ENCODE peak calls at places on chromosomes 4 and X, in six cellular contexts. One of them, this sample, is unnamed.

GRCh38 chrX:154738013-154738738 is 12.7 kb downstream of the GAB3 start:
- DNase-seq in lower leg skin: no peak
- DNase-seq in cardiac septum: no peak
- DNase-seq in activated naive CD8-positive, alpha-beta T cell treated with anti-CD3 and anti-CD28 coated beads, Interleukin-2, amount 50 U/mL, for 24 hours: no peak
- DNase-seq in T-helper 9 cell: no peak
- DNase-seq in CD4-positive, CD25-positive, alpha-beta regulatory T cell: peak
- DNase-seq in this sample: no peak

GRCh38 chrX:126824596-126824995 is 5.1 kb downstream of the PRR32 start:
- DNase-seq in lower leg skin: no peak
- DNase-seq in cardiac septum: no peak
- DNase-seq in activated naive CD8-positive, alpha-beta T cell treated with anti-CD3 and anti-CD28 coated beads, Interleukin-2, amount 50 U/mL, for 24 hours: no peak
- DNase-seq in T-helper 9 cell: no peak
- DNase-seq in CD4-positive, CD25-positive, alpha-beta regulatory T cell: no peak
- DNase-seq in this sample: no peak

GRCh38 chr4:37977471-37978452 is 17.6 kb downstream of the PTTG2 start:
- DNase-seq in lower leg skin: peak
- DNase-seq in cardiac septum: peak
- DNase-seq in activated naive CD8-positive, alpha-beta T cell treated with anti-CD3 and anti-CD28 coated beads, Interleukin-2, amount 50 U/mL, for 24 hours: peak
- DNase-seq in T-helper 9 cell: peak
- DNase-seq in CD4-positive, CD25-positive, alpha-beta regulatory T cell: peak
- DNase-seq in this sample: peak

GRCh38 chrX:97740044-97740443 is 856.3 kb downstream of the RPA4 start:
- DNase-seq in lower leg skin: no peak
- DNase-seq in cardiac septum: no peak
- DNase-seq in activated naive CD8-positive, alpha-beta T cell treated with anti-CD3 and anti-CD28 coated beads, Interleukin-2, amount 50 U/mL, for 24 hours: no peak
- DNase-seq in T-helper 9 cell: no peak
- DNase-seq in CD4-positive, CD25-positive, alpha-beta regulatory T cell: no peak
- DNase-seq in this sample: no peak

GRCh38 chrX:151359931-151360871 is 36.8 kb upstream of the VMA21 start:
- DNase-seq in lower leg skin: no peak
- DNase-seq in cardiac septum: no peak
- DNase-seq in activated naive CD8-positive, alpha-beta T cell treated with anti-CD3 and anti-CD28 coated beads, Interleukin-2, amount 50 U/mL, for 24 hours: peak
- DNase-seq in T-helper 9 cell: peak
- DNase-seq in CD4-positive, CD25-positive, alpha-beta regulatory T cell: peak
- DNase-seq in this sample: no peak

GRCh38 chrX:30735839-30736238 is 82.6 kb downstream of the GK start:
- DNase-seq in lower leg skin: no peak
- DNase-seq in cardiac septum: no peak
- DNase-seq in activated naive CD8-positive, alpha-beta T cell treated with anti-CD3 and anti-CD28 coated beads, Interleukin-2, amount 50 U/mL, for 24 hours: peak
- DNase-seq in T-helper 9 cell: peak
- DNase-seq in CD4-positive, CD25-positive, alpha-beta regulatory T cell: peak
- DNase-seq in this sample: peak

GRCh38 chrX:72630185-72630584 is 57.5 kb upstream of the HDAC8 start:
- DNase-seq in lower leg skin: no peak
- DNase-seq in cardiac septum: no peak
- DNase-seq in activated naive CD8-positive, alpha-beta T cell treated with anti-CD3 and anti-CD28 coated beads, Interleukin-2, amount 50 U/mL, for 24 hours: no peak
- DNase-seq in T-helper 9 cell: no peak
- DNase-seq in CD4-positive, CD25-positive, alpha-beta regulatory T cell: no peak
- DNase-seq in this sample: no peak

GRCh38 chr4:56197387-56197786 is 189.9 kb downstream of the AASDH start:
- DNase-seq in lower leg skin: no peak
- DNase-seq in cardiac septum: no peak
- DNase-seq in activated naive CD8-positive, alpha-beta T cell treated with anti-CD3 and anti-CD28 coated beads, Interleukin-2, amount 50 U/mL, for 24 hours: no peak
- DNase-seq in T-helper 9 cell: no peak
- DNase-seq in CD4-positive, CD25-positive, alpha-beta regulatory T cell: no peak
- DNase-seq in this sample: no peak

GRCh38 chr4:76781698-76782595 is 116.0 kb downstream of the SOWAHB start:
- DNase-seq in lower leg skin: no peak
- DNase-seq in cardiac septum: no peak
- DNase-seq in activated naive CD8-positive, alpha-beta T cell treated with anti-CD3 and anti-CD28 coated beads, Interleukin-2, amount 50 U/mL, for 24 hours: no peak
- DNase-seq in T-helper 9 cell: no peak
- DNase-seq in CD4-positive, CD25-positive, alpha-beta regulatory T cell: no peak
- DNase-seq in this sample: no peak

GRCh38 chr4:52957791-52958190 is 95.7 kb downstream of the RASL11B start:
- DNase-seq in lower leg skin: no peak
- DNase-seq in cardiac septum: no peak
- DNase-seq in activated naive CD8-positive, alpha-beta T cell treated with anti-CD3 and anti-CD28 coated beads, Interleukin-2, amount 50 U/mL, for 24 hours: no peak
- DNase-seq in T-helper 9 cell: no peak
- DNase-seq in CD4-positive, CD25-positive, alpha-beta regulatory T cell: no peak
- DNase-seq in this sample: no peak

GRCh38 chr4:24488399-24489164 is 95.8 kb downstream of the DHX15 start:
- DNase-seq in lower leg skin: peak
- DNase-seq in cardiac septum: no peak
- DNase-seq in activated naive CD8-positive, alpha-beta T cell treated with anti-CD3 and anti-CD28 coated beads, Interleukin-2, amount 50 U/mL, for 24 hours: peak
- DNase-seq in T-helper 9 cell: peak
- DNase-seq in CD4-positive, CD25-positive, alpha-beta regulatory T cell: peak
- DNase-seq in this sample: no peak

GRCh38 chr4:119246177-119246576 is 33.7 kb downstream of the USP53 start:
- DNase-seq in lower leg skin: no peak
- DNase-seq in cardiac septum: no peak
- DNase-seq in activated naive CD8-positive, alpha-beta T cell treated with anti-CD3 and anti-CD28 coated beads, Interleukin-2, amount 50 U/mL, for 24 hours: no peak
- DNase-seq in T-helper 9 cell: no peak
- DNase-seq in CD4-positive, CD25-positive, alpha-beta regulatory T cell: no peak
- DNase-seq in this sample: no peak

GRCh38 chr4:113893546-113893945 is 85.9 kb downstream of the ARSJ start:
- DNase-seq in lower leg skin: no peak
- DNase-seq in cardiac septum: no peak
- DNase-seq in activated naive CD8-positive, alpha-beta T cell treated with anti-CD3 and anti-CD28 coated beads, Interleukin-2, amount 50 U/mL, for 24 hours: no peak
- DNase-seq in T-helper 9 cell: no peak
- DNase-seq in CD4-positive, CD25-positive, alpha-beta regulatory T cell: peak
- DNase-seq in this sample: no peak

GRCh38 chrX:56792270-56793111 is 63.4 kb downstream of the NBDY start:
- DNase-seq in lower leg skin: peak
- DNase-seq in cardiac septum: peak
- DNase-seq in activated naive CD8-positive, alpha-beta T cell treated with anti-CD3 and anti-CD28 coated beads, Interleukin-2, amount 50 U/mL, for 24 hours: no peak
- DNase-seq in T-helper 9 cell: no peak
- DNase-seq in CD4-positive, CD25-positive, alpha-beta regulatory T cell: no peak
- DNase-seq in this sample: no peak

GRCh38 chr4:82797048-82797590 is 1.5 kb downstream of the SCD5 start:
- DNase-seq in lower leg skin: no peak
- DNase-seq in cardiac septum: no peak
- DNase-seq in activated naive CD8-positive, alpha-beta T cell treated with anti-CD3 and anti-CD28 coated beads, Interleukin-2, amount 50 U/mL, for 24 hours: no peak
- DNase-seq in T-helper 9 cell: no peak
- DNase-seq in CD4-positive, CD25-positive, alpha-beta regulatory T cell: no peak
- DNase-seq in this sample: no peak

GRCh38 chr4:154119317-154119716 is 330.4 kb upstream of the SFRP2 start:
- DNase-seq in lower leg skin: no peak
- DNase-seq in cardiac septum: no peak
- DNase-seq in activated naive CD8-positive, alpha-beta T cell treated with anti-CD3 and anti-CD28 coated beads, Interleukin-2, amount 50 U/mL, for 24 hours: no peak
- DNase-seq in T-helper 9 cell: no peak
- DNase-seq in CD4-positive, CD25-positive, alpha-beta regulatory T cell: no peak
- DNase-seq in this sample: no peak

This sample was measured in central memory CD4-positive, alpha-beta T cell.